ENCODE peak calls at places on chromosomes 5 and 9, in seven cellular contexts. Q is bronchial epithelial cell, K is WERI-Rb-1, C is tibial nerve, B is transverse colon, V is adrenal gland, G is Panc1. W is an unnamed sample. For H3K27me3, the result is how much of the 10 kb centered on the place peaks cover.

GRCh38 chr5:133730866-133731265 is 118.5 kb upstream of the FSTL4 start:
- DNase-seq in K (no peak), V (no peak), G (no peak), C (no peak), Q (no peak), B (no peak), W (peak)

GRCh38 chr9:21513431-21513830 is 31.3 kb upstream of the IFNE start:
- DNase-seq in K (no peak), C (no peak), V (no peak), G (no peak), Q (peak), B (no peak), W (no peak)

GRCh38 chr5:111280282-111280901 is 56.2 kb downstream of the CAMK4 start:
- DNase-seq in C (no peak), Q (no peak), K (no peak), G (no peak), V (no peak), B (no peak), W (no peak)

GRCh38 chr9:98767915-98768314 is 28.4 kb downstream of the ANKS6 start:
- DNase-seq in K (no peak), G (no peak), C (no peak), B (no peak), V (no peak), Q (no peak), W (peak)

GRCh38 chr5:173925449-173926071 is 37.4 kb downstream of the CPEB4 start:
- DNase-seq in K (peak), C (peak), Q (peak), V (no peak), B (peak), G (no peak), W (no peak)

GRCh38 chr5:139795074-139796001 is at the start of gene PSD2:
- DNase-seq in K (peak), B (no peak), G (no peak), C (no peak), Q (no peak), V (no peak), W (no peak)

GRCh38 chr5:167998148-167998767 is 293.2 kb upstream of the WWC1 start:
- DNase-seq in G (no peak), C (no peak), Q (no peak), B (no peak), V (no peak), K (no peak), W (no peak)

GRCh38 chr9:98101868-98102273 is 17.2 kb downstream of the TRIM14 start:
- DNase-seq in K (no peak), Q (no peak), G (no peak), B (peak), C (no peak), V (no peak), W (no peak)

GRCh38 chr5:154276932-154277331 is 86.4 kb downstream of the GALNT10 start:
- DNase-seq in Q (no peak), V (peak), G (no peak), C (peak), B (peak), K (peak), W (peak)

GRCh38 chr5:172544371-172545120 is 90.2 kb upstream of the SH3PXD2B start:
- DNase-seq in Q (no peak), V (no peak), B (no peak), G (no peak), C (no peak), K (no peak), W (no peak)

GRCh38 chr5:165232187-165232586 is 1726.8 kb downstream of the MAT2B start:
- DNase-seq in B (no peak), Q (no peak), C (no peak), V (no peak), G (no peak), K (no peak), W (no peak)

GRCh38 chr5:6832994-6833393 is 119.8 kb downstream of the TENT4A start:
- DNase-seq in B (no peak), V (no peak), K (no peak), Q (no peak), G (no peak), C (no peak), W (no peak)

GRCh38 chr9:14372437-14373318 is 58.7 kb upstream of the NFIB start:
- DNase-seq in B (no peak), G (no peak), K (peak), Q (peak), V (no peak), C (no peak), W (no peak)

GRCh38 chr5:73158313-73158712 is 14.7 kb upstream of the TMEM174 start:
- DNase-seq in G (no peak), K (no peak), C (no peak), V (no peak), Q (peak), B (no peak), W (no peak)

GRCh38 chr5:431001-431710 is 11.8 kb upstream of the EXOC3 start:
- DNase-seq in C (no peak), Q (no peak), G (no peak), V (no peak), K (peak), B (peak), W (no peak)

GRCh38 chr5:67267522-67268232 is 71.1 kb upstream of the CD180 start:
- DNase-seq in B (peak), G (no peak), Q (peak), K (no peak), V (peak), C (no peak), W (no peak)

GRCh38 chr9:120336021-120336752 is 243.8 kb downstream of the CDK5RAP2 start:
- DNase-seq in Q (peak), C (no peak), G (no peak), V (no peak), B (no peak), K (peak), W (peak)

GRCh38 chr9:74001382-74001781 is 495.8 kb upstream of the RORB start:
- DNase-seq in K (no peak), C (no peak), B (no peak), Q (peak), G (no peak), V (no peak), W (no peak)

GRCh38 chr9:4622016-4622415 is 40.1 kb upstream of the PLPP6 start:
- DNase-seq in B (no peak), G (no peak), K (no peak), V (no peak), Q (no peak), C (no peak), W (no peak)

GRCh38 chr5:83780681-83781080 is 60.0 kb upstream of the HAPLN1 start:
- DNase-seq in C (no peak), K (no peak), V (no peak), G (no peak), Q (no peak), B (no peak), W (no peak)

GRCh38 chr9:134913041-134913712 is 4.5 kb downstream of the FCN1 start:
- DNase-seq in Q (no peak), V (peak), K (no peak), B (no peak), C (no peak), G (no peak), W (no peak)

GRCh38 chr9:134909511-134910105 is 8.1 kb downstream of the FCN1 start:
- DNase-seq in K (no peak), Q (no peak), G (no peak), B (no peak), C (no peak), V (peak), W (no peak)

GRCh38 chr9:134912126-134912840 is 5.4 kb downstream of the FCN1 start:
- DNase-seq in K (no peak), Q (no peak), B (no peak), C (no peak), G (no peak), V (peak), W (no peak)

GRCh38 chr9:134910146-134910545 is 7.6 kb downstream of the FCN1 start:
- DNase-seq in C (no peak), K (no peak), G (no peak), Q (no peak), B (no peak), V (peak), W (no peak)

GRCh38 chr9:134908524-134909364 is 9.0 kb downstream of the FCN1 start:
- DNase-seq in V (peak), K (no peak), B (no peak), G (no peak), C (no peak), Q (no peak), W (no peak)
- H3K27me3 ChIP-seq in V (under half), K (under half), B (under half), G (under half), C (under half), Q (under half), W (under half)

DNA sequence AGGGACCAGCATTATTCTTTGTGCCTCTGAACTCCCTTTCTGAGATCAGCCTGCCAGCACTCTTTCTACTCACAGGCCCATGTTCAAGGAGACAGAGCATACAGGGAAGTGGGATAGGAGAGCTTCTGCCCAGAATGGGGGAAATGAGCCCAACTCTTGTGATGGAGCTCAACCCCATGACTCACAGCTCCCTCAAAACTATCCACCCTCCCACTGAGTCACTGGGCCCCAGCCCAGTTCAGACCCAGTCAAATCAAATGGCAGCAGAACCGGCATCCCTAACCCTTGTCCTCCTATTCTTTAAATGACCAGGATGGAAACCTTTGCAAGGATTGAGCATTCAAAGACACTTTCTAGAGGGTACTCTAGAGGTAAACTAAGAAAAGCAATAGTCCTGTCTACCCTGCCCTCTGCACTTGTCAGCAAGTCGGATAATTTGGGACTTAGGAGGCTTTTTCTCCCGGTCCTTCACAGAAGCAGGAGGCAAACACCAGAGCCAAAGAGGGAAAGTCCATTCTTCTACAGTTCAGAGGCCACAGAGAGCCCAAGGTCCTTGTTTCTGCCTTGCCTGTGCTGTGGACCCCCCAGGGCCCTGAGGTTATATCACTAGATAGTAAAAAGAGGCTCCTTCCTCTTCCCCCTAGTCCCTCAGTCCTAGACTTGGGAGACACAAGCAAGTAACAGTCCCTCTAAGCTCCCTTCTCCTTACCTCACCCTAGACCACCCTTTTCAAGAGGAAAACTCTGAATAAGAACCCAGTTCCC is 3.2 kb downstream of the ATOSB start:
- DNase-seq in B (peak), Q (peak), K (no peak), G (no peak), C (peak), V (peak), W (peak)
- H3K4me3 ChIP-seq in B (no peak), Q (no peak), K (no peak), G (peak), C (no peak), V (no peak), W (no peak)

DNA sequence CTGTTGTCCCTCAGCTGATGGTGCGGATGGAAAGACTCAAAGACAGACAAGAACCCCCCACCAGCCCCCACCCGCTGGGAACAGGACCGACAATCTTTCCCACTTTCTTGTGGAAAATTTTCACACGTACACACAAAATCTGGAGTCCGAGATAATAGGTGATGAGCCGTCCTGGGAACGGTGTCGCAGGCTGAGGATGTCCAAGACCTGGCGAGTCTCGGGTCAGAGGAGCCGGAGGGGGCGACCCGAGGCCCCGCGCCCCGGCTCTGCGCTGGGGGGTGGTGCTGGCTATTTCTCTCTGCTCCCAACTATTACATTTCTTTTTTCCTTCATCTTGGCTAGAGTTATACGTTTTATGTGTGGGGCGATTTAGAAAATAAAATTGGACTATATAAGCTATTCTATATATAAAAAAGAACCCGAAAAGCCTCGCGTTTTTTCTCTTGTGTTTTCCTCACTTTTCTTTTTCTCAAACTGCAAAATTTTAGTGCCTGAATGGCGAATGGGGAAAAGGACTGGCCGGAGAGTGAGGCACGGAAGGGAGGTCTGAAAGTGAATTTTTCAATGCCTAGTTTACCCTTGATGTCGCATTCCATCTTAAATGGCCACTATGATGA is 188.8 kb downstream of the MEF2C start:
- DNase-seq in K (no peak), B (no peak), G (no peak), V (no peak), C (no peak), Q (no peak), W (no peak)
- H3K27me3 ChIP-seq in K (under half), B (half or more), G (under half), V (half or more), C (under half), Q (under half), W (half or more)

GRCh38 chr9:2013688-2014087 is 1.5 kb upstream of the SMARCA2 start:
- DNase-seq in G (no peak), B (no peak), C (no peak), Q (peak), V (no peak), K (no peak), W (no peak)
- H3K4me3 ChIP-seq in G (no peak), B (no peak), C (no peak), Q (peak), V (no peak), K (no peak), W (no peak)

GRCh38 chr9:23215688-23216087 is 610.4 kb downstream of the ELAVL2 start:
- DNase-seq in C (no peak), Q (no peak), G (no peak), B (no peak), V (no peak), K (no peak), W (no peak)

GRCh38 chr9:23219471-23219870 is 606.6 kb downstream of the ELAVL2 start:
- DNase-seq in G (no peak), C (no peak), K (no peak), B (no peak), Q (no peak), V (no peak), W (no peak)

GRCh38 chr9:23220957-23221356 is 605.1 kb downstream of the ELAVL2 start:
- DNase-seq in G (no peak), Q (no peak), B (no peak), C (no peak), K (no peak), V (no peak), W (no peak)

DNA sequence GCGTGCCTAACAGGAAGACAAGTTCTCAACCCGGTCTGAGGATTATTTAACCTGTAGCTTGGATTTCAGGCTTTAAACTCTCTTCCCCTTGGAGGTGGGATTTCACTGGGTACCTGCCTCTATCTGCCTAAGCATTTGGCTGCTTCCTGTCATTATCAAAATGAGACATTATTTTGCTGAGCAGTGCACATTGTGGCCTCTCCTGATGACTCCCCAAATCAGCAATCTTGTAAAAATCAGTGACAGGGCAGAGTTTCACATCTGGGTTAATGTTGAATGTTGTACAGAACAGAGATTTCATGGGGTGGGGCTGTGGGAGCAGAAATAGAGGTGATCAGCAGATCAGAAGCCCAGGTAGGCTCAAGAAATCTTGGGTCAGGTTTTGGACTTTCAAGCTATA is 605.9 kb downstream of the ELAVL2 start:
- DNase-seq in G (no peak), V (no peak), K (no peak), Q (no peak), C (no peak), B (no peak), W (no peak)
- H3K27me3 ChIP-seq in G (under half), V (under half), K (under half), Q (under half), C (under half), B (under half), W (under half)

W was measured in right atrium auricular region.